ENCODE peak calls at places on chromosome 9, in four cellular contexts. G, A, V and S are unnamed samples. For H3K4me1, the result is how much of the 10 kb centered on the place peaks cover.

GRCh38 chr9:25677301-25678146 is 720 bp downstream of the TUSC1 start:
- DNase-seq in G (peak), A (no peak), V (no peak), S (no peak)

GRCh38 chr9:76486151-76486550 is 27.2 kb downstream of the GCNT1 start:
- DNase-seq in G (no peak), A (no peak), V (no peak), S (no peak)

GRCh38 chr9:78363221-78363620 is 66.3 kb downstream of the PSAT1 start:
- DNase-seq in G (peak), A (no peak), V (no peak), S (no peak)

GRCh38 chr9:77561321-77562020 is 86.7 kb downstream of the GNA14 start:
- DNase-seq in G (no peak), A (no peak), V (no peak), S (no peak)

GRCh38 chr9:17600962-17601593 is 22.2 kb downstream of the SH3GL2 start:
- DNase-seq in G (peak), A (no peak), V (no peak), S (peak)

GRCh38 chr9:99011161-99011709 is 67.5 kb downstream of the COL15A1 start:
- DNase-seq in G (peak), A (no peak), V (no peak), S (peak)

GRCh38 chr9:130912932-130913598 is 16.5 kb upstream of the QRFP start:
- DNase-seq in G (peak), A (no peak), V (no peak), S (no peak)

GRCh38 chr9:127187231-127187956 is 65.0 kb upstream of the ANGPTL2 start:
- DNase-seq in G (peak), A (peak), V (no peak), S (peak)

GRCh38 chr9:1416261-1416660 is 366.1 kb downstream of the DMRT2 start:
- DNase-seq in G (no peak), A (no peak), V (no peak), S (no peak)

GRCh38 chr9:90801507-90802289 is at the start of gene SYK:
- DNase-seq in G (no peak), A (no peak), V (peak), S (no peak)

GRCh38 chr9:20569525-20569924 is 52.8 kb downstream of the MLLT3 start:
- DNase-seq in G (no peak), A (no peak), V (no peak), S (no peak)

GRCh38 chr9:20314981-20315380 is 307.3 kb downstream of the MLLT3 start:
- DNase-seq in G (no peak), A (no peak), V (no peak), S (no peak)

GRCh38 chr9:94110821-94111252 is 26.6 kb downstream of the PTPDC1 start:
- DNase-seq in G (peak), A (no peak), V (no peak), S (no peak)

GRCh38 chr9:126248680-126249079 is 77.9 kb upstream of the MVB12B start:
- DNase-seq in G (peak), A (no peak), V (no peak), S (no peak)

DNA sequence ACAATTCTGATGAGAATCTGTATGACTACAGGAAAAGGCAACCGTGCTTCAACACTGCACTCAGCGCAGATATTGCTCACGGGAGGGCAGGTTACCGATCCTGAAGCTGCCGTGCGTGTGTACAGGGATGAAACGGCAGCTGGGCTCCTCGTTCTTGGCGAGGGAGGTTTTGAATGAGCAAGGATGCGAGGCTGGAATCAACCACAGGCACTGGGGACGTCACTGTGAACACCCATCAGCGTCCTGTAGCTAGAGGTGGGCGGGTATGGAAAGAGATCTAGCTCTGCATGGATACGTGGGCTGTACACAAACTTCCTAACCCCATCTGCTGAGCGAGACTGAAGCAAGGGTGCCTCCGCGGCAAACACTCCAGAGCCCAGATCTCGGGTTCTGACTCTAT is 84.3 kb upstream of the COL5A1 start:
- DNase-seq in G (no peak), A (no peak), V (no peak), S (no peak)
- H3K4me1 ChIP-seq in G (under half), A (under half), V (under half), S (under half)

GRCh38 chr9:116051528-116051927 is 102.1 kb upstream of the PAPPA start:
- DNase-seq in G (no peak), A (no peak), V (no peak), S (no peak)
- TF ChIP-seq EZH2 in G (no peak), A (no peak), V (no peak), S (no peak)

DNA sequence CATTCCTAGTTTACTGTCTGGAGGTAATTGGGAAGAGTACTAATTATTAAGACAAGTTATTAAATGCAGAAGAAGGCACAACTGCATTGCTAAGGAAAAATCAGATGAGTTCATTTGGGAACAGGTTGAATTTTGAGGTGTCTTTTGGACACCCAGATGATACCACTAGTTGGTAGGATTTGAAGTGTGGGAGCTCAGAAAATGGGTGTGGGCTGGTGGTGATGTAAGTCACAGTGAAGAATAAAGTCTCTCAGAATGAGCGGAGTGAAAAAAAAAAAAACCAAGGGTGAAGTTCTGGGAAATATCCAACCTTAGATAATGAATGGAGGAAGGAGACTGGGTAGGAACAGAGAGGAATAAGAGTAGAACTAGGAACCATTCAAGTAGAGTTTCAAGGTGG is 35.6 kb upstream of the MYORG start:
- DNase-seq in G (no peak), A (no peak), V (no peak), S (no peak)
- H3K4me1 ChIP-seq in G (under half), A (under half), V (under half), S (under half)

GRCh38 chr9:100448266-100448665 is 21.3 kb downstream of the MSANTD3 start:
- DNase-seq in G (no peak), A (no peak), V (peak), S (no peak)

GRCh38 chr9:100449420-100449819 is 22.5 kb downstream of the MSANTD3 start:
- DNase-seq in G (no peak), A (no peak), V (peak), S (no peak)

GRCh38 chr9:100443781-100444768 is 17.1 kb downstream of the MSANTD3 start:
- DNase-seq in G (peak), A (no peak), V (no peak), S (no peak)

GRCh38 chr9:100445161-100445902 is 18.4 kb downstream of the MSANTD3 start:
- DNase-seq in G (no peak), A (no peak), V (peak), S (no peak)

GRCh38 chr9:100445903-100446549 is 19.1 kb downstream of the MSANTD3 start:
- DNase-seq in G (no peak), A (no peak), V (no peak), S (no peak)
- TF ChIP-seq EZH2 in G (no peak), A (no peak), V (no peak), S (no peak)

GRCh38 chr9:34025811-34026210 is 22.9 kb downstream of the UBAP2 start:
- DNase-seq in G (no peak), A (no peak), V (no peak), S (no peak)
- H3K4me1 ChIP-seq in G (under half), A (under half), V (under half), S (under half)